ENCODE peak calls at places on chromosomes 4 and X, in seven cellular contexts. One of them, this sample, is unnamed.

GRCh38 chrX:150370589-150371312 is 7.6 kb downstream of the MAMLD1 start:
- DNase-seq in 8988T: no peak
- DNase-seq in ascending aorta: no peak
- DNase-seq in NCI-H1694: no peak
- DNase-seq in astrocyte of the spinal cord: no peak
- DNase-seq in sigmoid colon: no peak
- DNase-seq in stimulated activated CD8-positive, alpha-beta memory T cell treated with anti-CD3 and anti-CD28 coated beads, Interleukin-4, amount 100 ng/mL, for 48 hours: no peak
- DNase-seq in this sample: no peak

GRCh38 chrX:63506320-63506719 is 155.2 kb upstream of the SPIN4 start:
- DNase-seq in 8988T: no peak
- DNase-seq in ascending aorta: no peak
- DNase-seq in NCI-H1694: peak; percentile 36
- DNase-seq in astrocyte of the spinal cord: peak; percentile 39
- DNase-seq in sigmoid colon: no peak
- DNase-seq in stimulated activated CD8-positive, alpha-beta memory T cell treated with anti-CD3 and anti-CD28 coated beads, Interleukin-4, amount 100 ng/mL, for 48 hours: no peak
- DNase-seq in this sample: no peak

GRCh38 chrX:38803609-38804480 is 2.6 kb downstream of the MID1IP1 start:
- DNase-seq in 8988T: peak; percentile 59
- DNase-seq in ascending aorta: peak; percentile 90
- DNase-seq in NCI-H1694: peak; percentile 32
- DNase-seq in astrocyte of the spinal cord: peak; percentile 76
- DNase-seq in sigmoid colon: peak; percentile 92
- DNase-seq in stimulated activated CD8-positive, alpha-beta memory T cell treated with anti-CD3 and anti-CD28 coated beads, Interleukin-4, amount 100 ng/mL, for 48 hours: peak; percentile 80
- DNase-seq in this sample: peak; percentile 10

GRCh38 chr4:84547211-84547610 is 35.7 kb upstream of the CDS1 start:
- DNase-seq in 8988T: no peak
- DNase-seq in ascending aorta: no peak
- DNase-seq in NCI-H1694: no peak
- DNase-seq in astrocyte of the spinal cord: no peak
- DNase-seq in sigmoid colon: no peak
- DNase-seq in stimulated activated CD8-positive, alpha-beta memory T cell treated with anti-CD3 and anti-CD28 coated beads, Interleukin-4, amount 100 ng/mL, for 48 hours: no peak
- DNase-seq in this sample: no peak

GRCh38 chr4:154642361-154642760 is 29.9 kb upstream of the FGG start:
- DNase-seq in 8988T: no peak
- DNase-seq in ascending aorta: no peak
- DNase-seq in NCI-H1694: no peak
- DNase-seq in astrocyte of the spinal cord: no peak
- DNase-seq in sigmoid colon: no peak
- DNase-seq in stimulated activated CD8-positive, alpha-beta memory T cell treated with anti-CD3 and anti-CD28 coated beads, Interleukin-4, amount 100 ng/mL, for 48 hours: no peak
- DNase-seq in this sample: no peak

GRCh38 chr4:3036131-3036952 is 38.0 kb downstream of the HTT-AS start:
- DNase-seq in 8988T: no peak
- DNase-seq in ascending aorta: no peak
- DNase-seq in NCI-H1694: no peak
- DNase-seq in astrocyte of the spinal cord: no peak
- DNase-seq in sigmoid colon: no peak
- DNase-seq in stimulated activated CD8-positive, alpha-beta memory T cell treated with anti-CD3 and anti-CD28 coated beads, Interleukin-4, amount 100 ng/mL, for 48 hours: no peak
- DNase-seq in this sample: no peak

GRCh38 chr4:83212041-83212851 is 72.4 kb downstream of the COQ2 start:
- DNase-seq in 8988T: no peak
- DNase-seq in ascending aorta: no peak
- DNase-seq in NCI-H1694: no peak
- DNase-seq in astrocyte of the spinal cord: no peak
- DNase-seq in sigmoid colon: no peak
- DNase-seq in stimulated activated CD8-positive, alpha-beta memory T cell treated with anti-CD3 and anti-CD28 coated beads, Interleukin-4, amount 100 ng/mL, for 48 hours: peak; percentile 43
- DNase-seq in this sample: no peak

GRCh38 chr4:39732728-39733127 is 34.8 kb downstream of the UBE2K start:
- DNase-seq in 8988T: peak; percentile 27
- DNase-seq in ascending aorta: no peak
- DNase-seq in NCI-H1694: peak; percentile 6
- DNase-seq in astrocyte of the spinal cord: peak; percentile 87
- DNase-seq in sigmoid colon: no peak
- DNase-seq in stimulated activated CD8-positive, alpha-beta memory T cell treated with anti-CD3 and anti-CD28 coated beads, Interleukin-4, amount 100 ng/mL, for 48 hours: no peak
- DNase-seq in this sample: no peak

GRCh38 chr4:186204103-186204559 is 12.8 kb downstream of the CYP4V2 start:
- DNase-seq in 8988T: no peak
- DNase-seq in ascending aorta: peak; percentile 72
- DNase-seq in NCI-H1694: no peak
- DNase-seq in astrocyte of the spinal cord: no peak
- DNase-seq in sigmoid colon: peak; percentile 81
- DNase-seq in stimulated activated CD8-positive, alpha-beta memory T cell treated with anti-CD3 and anti-CD28 coated beads, Interleukin-4, amount 100 ng/mL, for 48 hours: peak; percentile 76
- DNase-seq in this sample: no peak

GRCh38 chrX:135463937-135464336 is 42.2 kb downstream of the SMIM10L2A start:
- DNase-seq in 8988T: no peak
- DNase-seq in ascending aorta: no peak
- DNase-seq in NCI-H1694: no peak
- DNase-seq in astrocyte of the spinal cord: no peak
- DNase-seq in sigmoid colon: no peak
- DNase-seq in stimulated activated CD8-positive, alpha-beta memory T cell treated with anti-CD3 and anti-CD28 coated beads, Interleukin-4, amount 100 ng/mL, for 48 hours: no peak
- DNase-seq in this sample: no peak

GRCh38 chr4:164648151-164648848 is 105.6 kb upstream of the SMIM31 start:
- DNase-seq in 8988T: no peak
- DNase-seq in ascending aorta: no peak
- DNase-seq in NCI-H1694: no peak
- DNase-seq in astrocyte of the spinal cord: peak; percentile 87
- DNase-seq in sigmoid colon: no peak
- DNase-seq in stimulated activated CD8-positive, alpha-beta memory T cell treated with anti-CD3 and anti-CD28 coated beads, Interleukin-4, amount 100 ng/mL, for 48 hours: no peak
- DNase-seq in this sample: no peak

GRCh38 chr4:142671516-142671915 is 174.6 kb downstream of the INPP4B start:
- DNase-seq in 8988T: no peak
- DNase-seq in ascending aorta: no peak
- DNase-seq in NCI-H1694: no peak
- DNase-seq in astrocyte of the spinal cord: no peak
- DNase-seq in sigmoid colon: no peak
- DNase-seq in stimulated activated CD8-positive, alpha-beta memory T cell treated with anti-CD3 and anti-CD28 coated beads, Interleukin-4, amount 100 ng/mL, for 48 hours: no peak
- DNase-seq in this sample: no peak

GRCh38 chr4:173332963-173333657 is 1.0 kb downstream of the HMGB2 start:
- DNase-seq in 8988T: no peak
- DNase-seq in ascending aorta: no peak
- DNase-seq in NCI-H1694: no peak
- DNase-seq in astrocyte of the spinal cord: no peak
- DNase-seq in sigmoid colon: no peak
- DNase-seq in stimulated activated CD8-positive, alpha-beta memory T cell treated with anti-CD3 and anti-CD28 coated beads, Interleukin-4, amount 100 ng/mL, for 48 hours: peak; percentile 44
- DNase-seq in this sample: no peak

GRCh38 chr4:150451883-150452282 is 130.1 kb upstream of the MAB21L2 start:
- DNase-seq in 8988T: no peak
- DNase-seq in ascending aorta: no peak
- DNase-seq in NCI-H1694: no peak
- DNase-seq in astrocyte of the spinal cord: no peak
- DNase-seq in sigmoid colon: no peak
- DNase-seq in stimulated activated CD8-positive, alpha-beta memory T cell treated with anti-CD3 and anti-CD28 coated beads, Interleukin-4, amount 100 ng/mL, for 48 hours: no peak
- DNase-seq in this sample: no peak

This sample was measured in GM19239.